ENCODE peak calls at places on chromosome 15, in ten cellular contexts. V is GM19239; J is RKO; L is activated CD4-positive, alpha-beta T cell treated with anti-CD3 and anti-CD28 coated beads, Interleukin-2, amount 50 U/mL, for 24 hours; X is A673; C is Right ventricle myocardium inferior; Z is stimulated activated CD8-positive, alpha-beta memory T cell treated with anti-CD3 and anti-CD28 coated beads, Interleukin-7, amount 100 ng/mL, for 1 hour; D is AG20443; W is HTR-8/SVneo; E is ovary. U is an unnamed sample.

GRCh38 chr15:93274276-93274675 is 185.3 kb upstream of the RGMA start:
- DNase-seq in C (no peak), V (no peak), W (no peak), L (no peak), Z (no peak), J (no peak), X (no peak), E (no peak), D (no peak), U (peak; percentile 94)

GRCh38 chr15:92271179-92271578 is 122.5 kb upstream of the ST8SIA2 start:
- DNase-seq in Z (no peak), L (no peak), C (no peak), V (no peak), W (no peak), E (no peak), X (no peak), D (no peak), J (no peak), U (no peak)

GRCh38 chr15:79168922-79169322 is 78.3 kb upstream of the RASGRF1 start:
- DNase-seq in C (no peak), D (peak; percentile 38), J (no peak), Z (no peak), V (no peak), X (peak; percentile 37), E (no peak), W (no peak), L (no peak), U (no peak)

GRCh38 chr15:39720721-39721611 is 61.7 kb downstream of the FSIP1 start:
- DNase-seq in C (no peak), D (peak; percentile 36), E (no peak), W (peak; percentile 49), V (no peak), X (no peak), L (no peak), Z (no peak), J (no peak), U (peak; percentile 62)

GRCh38 chr15:74221399-74222230 is 14.5 kb upstream of the CCDC33 start:
- DNase-seq in V (no peak), J (no peak), W (no peak), X (no peak), E (no peak), Z (no peak), D (no peak), L (no peak), C (peak; percentile 18), U (peak; percentile 87)

GRCh38 chr15:40936709-40937666 is 7.8 kb downstream of the DLL4 start:
- DNase-seq in W (no peak), J (no peak), D (no peak), E (no peak), L (no peak), X (peak; percentile 87), Z (no peak), V (no peak), C (no peak), U (no peak)

GRCh38 chr15:66757521-66757920 is 55.5 kb downstream of the SMAD6 start:
- DNase-seq in D (no peak), W (no peak), Z (no peak), J (no peak), X (no peak), L (no peak), C (no peak), E (peak; percentile 37), V (no peak), U (no peak)

GRCh38 chr15:52162876-52163275 is 28.3 kb downstream of the GNB5 start:
- DNase-seq in D (no peak), V (no peak), W (no peak), E (no peak), C (no peak), L (no peak), Z (no peak), X (no peak), J (no peak), U (peak; percentile 79)

GRCh38 chr15:49438970-49439631 is 16.1 kb downstream of the FGF7 start:
- DNase-seq in E (no peak), L (no peak), X (no peak), D (no peak), W (no peak), J (no peak), C (peak; percentile 62), Z (no peak), V (peak; percentile 1), U (no peak)

GRCh38 chr15:80953001-80953952 is 36.3 kb downstream of the MESD start:
- DNase-seq in J (no peak), X (no peak), L (no peak), V (no peak), W (no peak), E (no peak), D (no peak), C (no peak), Z (no peak), U (no peak)